ENCODE peak calls at places on chromosomes 6 and 20, in seven cellular contexts. U, B, K, R, T, D and H are unnamed samples.
A peak's percentile ranks its signal among the peaks of the same experiment; 100 is the strongest.

GRCh38 chr6:48036316-48036715 is 74.7 kb downstream of the PTCHD4 start:
- DNase-seq in U (peak; percentile 67), K (no peak), R (no peak), T (peak; percentile 33), D (no peak), B (no peak), H (no peak)

GRCh38 chr20:38321959-38322598 is 18.1 kb downstream of the BPI start:
- DNase-seq in U (peak; percentile 83), D (peak; percentile 50), R (no peak), T (peak; percentile 70), B (peak; percentile 35), K (no peak), H (no peak)

GRCh38 chr20:59159091-59159821 is 4.4 kb upstream of the ZNF831 start:
- DNase-seq in U (no peak), K (no peak), R (peak; percentile 91), B (peak; percentile 50), D (no peak), T (no peak), H (no peak)

GRCh38 chr20:20837574-20838021 is 125.2 kb upstream of the RALGAPA2 start:
- DNase-seq in K (no peak), R (no peak), D (peak; percentile 73), B (peak; percentile 68), T (peak; percentile 57), U (peak; percentile 58), H (no peak)

GRCh38 chr6:124888581-124889371 is 73.5 kb upstream of the RNF217 start:
- DNase-seq in B (no peak), D (no peak), K (no peak), T (no peak), U (no peak), R (no peak), H (no peak)

GRCh38 chr20:48456361-48457184 is 371.2 kb downstream of the PREX1 start:
- DNase-seq in U (no peak), K (no peak), R (no peak), B (no peak), D (peak; percentile 22), T (no peak), H (no peak)

GRCh38 chr6:101818056-101818455 is 424.5 kb downstream of the GRIK2 start:
- DNase-seq in D (no peak), K (no peak), U (no peak), R (no peak), B (no peak), T (peak; percentile 9), H (no peak)

GRCh38 chr20:47501483-47502270 is at the start of gene NCOA3:
- DNase-seq in U (peak; percentile 93), K (peak; percentile 98), R (peak; percentile 87), T (peak; percentile 92), D (peak; percentile 98), B (peak; percentile 98), H (peak; percentile 97)

GRCh38 chr20:39004508-39004907 is 42.4 kb downstream of the DHX35 start:
- DNase-seq in K (no peak), D (no peak), R (peak; percentile 24), B (no peak), T (peak; percentile 76), U (no peak), H (no peak)

GRCh38 chr6:6884193-6884627 is 223.6 kb upstream of the RREB1 start:
- DNase-seq in K (no peak), U (peak; percentile 24), D (no peak), B (no peak), T (no peak), R (no peak), H (no peak)

GRCh38 chr6:129634411-129635230 is 75.4 kb downstream of the ARHGAP18 start:
- DNase-seq in T (no peak), B (no peak), R (no peak), D (no peak), K (no peak), U (no peak), H (no peak)

GRCh38 chr6:62614442-62614841 is 328.4 kb upstream of the KHDRBS2 start:
- DNase-seq in B (no peak), K (no peak), R (no peak), D (no peak), T (no peak), U (no peak), H (no peak)
- TF ChIP-seq CTCF in B (no peak), K (no peak), R (no peak), D (no peak), T (no peak), U (no peak), H (no peak)

DNA sequence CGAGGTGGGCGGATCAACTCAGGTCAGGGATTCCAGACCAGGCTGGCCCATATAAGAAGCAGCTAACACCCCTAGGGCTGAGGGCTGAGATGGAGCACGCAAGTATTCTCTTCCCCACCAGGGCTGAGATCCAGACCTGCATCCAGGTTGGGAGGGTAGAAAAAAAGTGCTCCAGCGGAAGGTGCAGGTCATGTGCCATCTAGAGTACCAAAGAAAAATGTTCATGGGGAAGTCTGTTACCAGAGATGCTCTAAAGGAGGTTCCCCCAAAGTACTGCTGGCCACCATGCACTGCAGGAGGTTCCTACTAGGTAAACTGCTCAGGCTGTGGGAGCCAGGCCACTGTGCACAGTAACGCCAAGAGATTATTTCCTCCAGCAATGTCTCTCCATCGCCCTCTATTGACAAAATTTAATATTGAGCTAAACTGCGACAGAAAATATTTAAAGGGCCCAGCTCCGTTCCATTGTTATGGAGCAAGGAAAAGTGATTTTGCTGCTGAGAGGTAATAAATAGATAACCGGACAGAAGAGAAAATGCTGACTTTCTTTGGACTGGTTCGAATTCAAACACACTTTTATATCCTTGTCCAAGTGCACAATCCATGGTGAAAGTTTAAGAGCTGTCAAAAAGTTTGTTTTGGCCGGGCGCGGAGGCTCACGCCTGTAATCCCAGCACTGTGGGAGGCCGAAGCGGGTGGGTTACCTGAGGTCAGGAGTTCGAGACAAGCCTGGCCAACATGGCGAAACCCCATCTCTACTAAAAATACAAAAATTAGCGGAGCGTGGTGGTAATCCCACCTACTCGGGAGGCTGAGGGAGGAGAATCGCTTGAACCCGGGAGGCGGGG is 159.9 kb downstream of the OR2B2 start:
- DNase-seq in D (peak; percentile 56), T (peak; percentile 85), K (peak; percentile 81), U (peak; percentile 88), R (peak; percentile 55), B (peak; percentile 44), H (no peak)
- TF ChIP-seq CTCF in D (peak; percentile 83), T (peak; percentile 73), K (peak; percentile 43), U (peak; percentile 81), R (peak; percentile 97), B (peak; percentile 59), H (peak; percentile 90)

GRCh38 chr6:10420546-10421507 is 6.0 kb upstream of the TFAP2A start:
- DNase-seq in R (no peak), K (no peak), B (peak; percentile 76), T (no peak), U (no peak), D (peak; percentile 69), H (no peak)
- TF ChIP-seq CTCF in R (no peak), K (no peak), B (no peak), T (no peak), U (peak; percentile 19), D (peak; percentile 48), H (peak; percentile 63)

DNA sequence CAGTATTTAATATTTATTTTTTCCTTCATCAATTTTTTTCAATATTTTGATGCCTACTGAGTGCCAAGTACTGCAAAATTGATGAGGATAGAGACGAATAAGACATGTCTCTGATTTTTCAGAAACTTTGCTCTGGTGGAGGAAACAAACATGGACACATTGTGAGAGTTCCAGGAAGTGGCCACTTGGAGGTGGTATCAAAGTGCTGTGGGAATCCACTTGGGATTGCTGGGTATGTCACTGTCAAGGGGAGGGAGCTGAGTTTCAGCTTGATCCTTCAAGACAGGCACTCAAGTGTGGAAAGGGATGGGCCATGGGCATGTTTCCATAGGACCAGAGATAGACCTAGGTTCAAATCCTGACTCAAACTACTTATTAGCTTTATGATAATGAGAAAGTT is 24.5 kb upstream of the ABCC10 start:
- DNase-seq in U (no peak), T (no peak), D (no peak), B (no peak), R (no peak), K (no peak), H (no peak)
- TF ChIP-seq CTCF in U (no peak), T (peak; percentile 24), D (no peak), B (no peak), R (no peak), K (no peak), H (peak; percentile 12)

GRCh38 chr6:31083742-31084354 is 28.5 kb downstream of the C6orf15 start:
- DNase-seq in R (peak; percentile 41), K (no peak), B (peak; percentile 83), T (peak; percentile 48), U (peak; percentile 77), D (peak; percentile 65), H (no peak)
- TF ChIP-seq CTCF in R (no peak), K (no peak), B (peak; percentile 54), T (peak; percentile 48), U (peak; percentile 39), D (peak; percentile 54), H (peak; percentile 76)

GRCh38 chr6:36843169-36843568 is 3.9 kb upstream of the CPNE5 start:
- DNase-seq in K (peak; percentile 20), T (no peak), R (no peak), B (no peak), D (no peak), U (no peak), H (no peak)

GRCh38 chr6:36839819-36840379 is 655 bp upstream of the CPNE5 start:
- DNase-seq in T (peak; percentile 20), B (peak; percentile 52), R (peak; percentile 51), U (peak; percentile 16), K (peak; percentile 76), D (peak; percentile 72), H (no peak)

GRCh38 chr6:36838896-36839818 is at the start of gene CPNE5:
- DNase-seq in D (peak; percentile 75), U (no peak), T (no peak), K (no peak), B (peak; percentile 50), R (no peak), H (no peak)

GRCh38 chr6:36840471-36841461 is 1.5 kb upstream of the CPNE5 start:
- DNase-seq in B (peak; percentile 54), K (no peak), R (peak; percentile 48), T (peak; percentile 13), D (peak; percentile 42), U (no peak), H (no peak)

DNA sequence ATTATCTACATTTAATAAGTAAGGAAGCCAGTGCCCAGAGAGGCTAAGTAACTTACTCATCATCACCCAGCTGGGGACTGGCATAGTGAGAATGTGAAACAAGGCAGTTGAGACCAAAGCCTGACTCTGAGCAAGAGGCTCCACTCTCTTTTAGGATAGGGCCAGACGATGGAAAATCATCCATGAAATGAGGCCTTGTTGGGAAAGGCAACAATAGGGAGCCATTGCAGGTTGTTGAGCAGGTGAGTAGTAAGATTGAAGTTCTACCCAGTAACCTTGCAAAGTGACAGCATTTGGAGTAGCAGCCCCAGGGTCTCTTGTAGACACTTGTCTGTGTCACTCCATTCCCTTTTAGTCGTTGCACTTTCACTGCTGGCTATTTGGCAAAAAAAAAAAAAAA is 2.5 kb upstream of the CPNE5 start:
- DNase-seq in K (no peak), B (no peak), R (no peak), D (no peak), T (no peak), U (no peak), H (no peak)
- TF ChIP-seq CTCF in K (no peak), B (no peak), R (no peak), D (no peak), T (no peak), U (no peak), H (no peak)